ENCODE peak calls at places on chromosomes 1 and 21, in four cellular contexts. S is WTC11, G is K562, W is SK-N-SH. E is an unnamed sample.

GRCh38 chr1:41365772-41366427 is 4.7 kb downstream of the FOXO6 start:
- DNase-seq in S (peak), G (no peak), W (no peak), E (no peak)

GRCh38 chr1:1080122-1080753 is 6.1 kb upstream of the RNF223 start:
- DNase-seq in S (peak), G (peak), W (peak), E (peak)

GRCh38 chr1:104018922-104019674 is 269.4 kb downstream of the AMY1C start:
- DNase-seq in S (peak), G (no peak), W (no peak), E (no peak)

GRCh38 chr1:1614204-1614953 is 921 bp upstream of the MIB2 start:
- DNase-seq in S (peak), G (peak), W (no peak), E (no peak)

GRCh38 chr21:44794031-44794374 is 7.6 kb downstream of the UBE2G2 start:
- DNase-seq in S (no peak), G (no peak), W (no peak), E (no peak)

GRCh38 chr1:107683198-107683657 is 281.8 kb downstream of the VAV3 start:
- DNase-seq in S (no peak), G (no peak), W (no peak), E (no peak)

GRCh38 chr1:6052543-6053205 is 7.0 kb downstream of the KCNAB2 start:
- DNase-seq in S (peak), G (peak), W (peak), E (peak)

GRCh38 chr1:111948209-111949131 is 41.0 kb downstream of the KCND3 start:
- DNase-seq in S (no peak), G (no peak), W (peak), E (no peak)

GRCh38 chr1:7121622-7121988 is 336.4 kb downstream of the CAMTA1 start:
- DNase-seq in S (no peak), G (no peak), W (no peak), E (no peak)

GRCh38 chr1:201138311-201138840 is 11.4 kb upstream of the ASCL5 start:
- DNase-seq in S (no peak), G (no peak), W (no peak), E (no peak)

GRCh38 chr1:186536272-186536905 is 75.5 kb upstream of the PDC start:
- DNase-seq in S (no peak), G (no peak), W (no peak), E (no peak)

GRCh38 chr1:234260578-234260977 is 112.7 kb upstream of the COA6 start:
- DNase-seq in S (no peak), G (no peak), W (no peak), E (no peak)

GRCh38 chr1:117142200-117142599 is 20.7 kb upstream of the TRIM45 start:
- DNase-seq in S (no peak), G (no peak), W (peak), E (no peak)

GRCh38 chr1:1841575-1841991 is 49.3 kb downstream of the GNB1 start:
- DNase-seq in S (no peak), G (no peak), W (no peak), E (no peak)

GRCh38 chr1:218694635-218695034 is 349.5 kb downstream of the TGFB2 start:
- DNase-seq in S (no peak), G (no peak), W (no peak), E (no peak)

GRCh38 chr1:36888811-36889477 is 145.4 kb downstream of the GRIK3 start:
- DNase-seq in S (no peak), G (no peak), W (no peak), E (no peak)

GRCh38 chr1:244599937-244600350 is 53.0 kb upstream of the DESI2 start:
- DNase-seq in S (no peak), G (peak), W (no peak), E (no peak)

GRCh38 chr21:45299864-45300785 is 12.4 kb upstream of the POFUT2 start:
- DNase-seq in S (no peak), G (no peak), W (no peak), E (no peak)

GRCh38 chr21:26659757-26660156 is 86.7 kb upstream of the CYYR1 start:
- DNase-seq in S (no peak), G (no peak), W (no peak), E (no peak)

GRCh38 chr1:159889821-159890252 is 10.1 kb downstream of the CFAP45 start:
- DNase-seq in S (no peak), G (peak), W (peak), E (no peak)

GRCh38 chr1:94528271-94528670 is 13.3 kb downstream of the F3 start:
- DNase-seq in S (no peak), G (no peak), W (no peak), E (no peak)

GRCh38 chr1:119338004-119338403 is 30.6 kb upstream of the HAO2 start:
- DNase-seq in S (no peak), G (no peak), W (no peak), E (no peak)

GRCh38 chr1:47431534-47431933 is 6.3 kb upstream of the FOXD2 start:
- DNase-seq in S (peak), G (peak), W (no peak), E (no peak)

GRCh38 chr1:8397511-8397910 is 79.6 kb downstream of the SLC45A1 start:
- DNase-seq in S (no peak), G (no peak), W (no peak), E (no peak)
- TF ChIP-seq TEAD4 in S (no peak), G (no peak), W (no peak), E (no peak)

DNA sequence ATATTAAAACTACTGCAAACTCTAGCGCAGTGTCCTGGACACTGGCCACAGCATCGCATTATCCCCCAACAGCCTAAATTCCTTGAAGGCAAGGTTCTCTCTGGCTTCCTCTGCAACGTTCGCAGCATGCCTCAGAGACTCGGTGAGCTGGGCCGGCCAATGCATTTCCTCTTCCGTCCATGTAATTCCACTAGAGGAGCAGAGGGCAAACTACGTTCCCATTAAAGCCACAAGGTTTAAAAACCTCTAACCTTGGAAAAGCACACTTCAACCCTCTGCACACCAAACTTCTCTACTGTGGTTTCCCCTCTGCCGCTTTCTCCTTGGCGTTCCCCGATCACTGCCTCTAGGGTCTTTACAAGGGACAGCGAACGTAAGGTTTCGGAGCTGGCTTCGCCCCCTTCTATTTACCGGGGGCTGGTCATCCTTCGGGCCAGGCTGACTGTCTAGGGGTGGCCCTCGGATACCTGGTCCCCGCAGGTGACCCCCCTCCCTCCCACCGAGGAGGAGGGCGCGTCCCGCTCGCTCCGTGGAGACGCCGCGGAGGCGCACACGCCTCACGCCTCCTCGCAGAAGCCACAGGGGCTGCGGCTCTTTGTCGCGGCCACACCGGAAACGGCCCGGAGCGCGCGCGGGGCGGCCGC is 451 bp upstream of the SMYD2 start:
- DNase-seq in S (peak), G (peak), W (peak), E (peak)
- TF ChIP-seq TEAD4 in S (no peak), G (no peak), W (no peak), E (no peak)

GRCh38 chr1:4803335-4803734 is 148.9 kb downstream of the AJAP1 start:
- DNase-seq in S (no peak), G (no peak), W (no peak), E (no peak)
- TF ChIP-seq TEAD4 in S (no peak), G (no peak), W (no peak), E (no peak)

GRCh38 chr1:26541816-26542711 is 12.5 kb downstream of the RPS6KA1 start:
- DNase-seq in S (peak), G (peak), W (peak), E (peak)
- TF ChIP-seq TEAD4 in S (no peak), G (peak), W (no peak), E (no peak)

DNA sequence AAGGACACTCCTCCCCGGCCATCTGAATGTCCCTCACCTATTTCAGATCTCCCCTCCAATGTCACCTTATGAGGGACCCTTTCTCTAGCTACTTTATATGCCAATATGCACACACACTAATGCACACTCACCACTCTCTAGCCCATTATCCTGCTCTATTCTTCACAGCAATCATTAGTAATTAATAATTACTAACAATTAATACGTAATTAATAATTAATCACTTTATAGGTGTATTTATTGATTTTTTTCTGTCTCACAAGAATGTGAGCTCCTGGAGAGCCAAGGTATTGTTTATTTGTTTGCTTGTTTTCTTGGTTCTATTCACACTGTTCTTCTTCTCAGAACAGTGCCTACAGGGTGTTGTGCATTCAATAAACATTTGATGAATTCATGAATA is 385.2 kb upstream of the DUSP10 start:
- DNase-seq in S (no peak), G (no peak), W (no peak), E (no peak)
- TF ChIP-seq TEAD4 in S (no peak), G (no peak), W (no peak), E (no peak)

GRCh38 chr1:157088607-157089006 is 11.0 kb downstream of the ETV3L start:
- DNase-seq in S (no peak), G (no peak), W (no peak), E (no peak)

GRCh38 chr1:157084720-157085119 is 14.9 kb downstream of the ETV3L start:
- DNase-seq in S (no peak), G (no peak), W (no peak), E (peak)

GRCh38 chr1:157085416-157085815 is 14.2 kb downstream of the ETV3L start:
- DNase-seq in S (no peak), G (no peak), W (no peak), E (no peak)

GRCh38 chr1:157087030-157087429 is 12.6 kb downstream of the ETV3L start:
- DNase-seq in S (no peak), G (no peak), W (no peak), E (no peak)

GRCh38 chr1:157086299-157086698 is 13.3 kb downstream of the ETV3L start:
- DNase-seq in S (no peak), G (no peak), W (no peak), E (peak)
- TF ChIP-seq TEAD4 in S (no peak), G (no peak), W (no peak), E (no peak)

E was measured in H1.